ENCODE peak calls at places on chromosomes 2 and 18, in six cellular contexts. X is stimulated activated CD4-positive, alpha-beta T cell treated with anti-CD3 and anti-CD28 coated beads, TNF-alpha, amount 100 ng/mL, for 4 hours; J is Caki2; R is neural crest cell; U is EH; V is foreskin fibroblast. T is an unnamed sample.

GRCh38 chr2:168948621-168949212 is 47.6 kb downstream of the G6PC2 start:
- DNase-seq in X (no peak), U (peak), R (no peak), J (peak), V (peak), T (peak)

GRCh38 chr18:76398295-76398694 is 96.7 kb downstream of the ZNF516 start:
- DNase-seq in R (no peak), J (no peak), X (no peak), V (no peak), U (no peak), T (no peak)

GRCh38 chr2:20584637-20585321 is 66.1 kb downstream of the HS1BP3 start:
- DNase-seq in V (peak), R (no peak), X (no peak), U (peak), J (no peak), T (peak)

GRCh38 chr2:43634604-43635306 is 2.3 kb upstream of the PLEKHH2 start:
- DNase-seq in V (peak), U (peak), J (peak), X (no peak), R (no peak), T (no peak)

GRCh38 chr18:53944721-53945120 is 279.7 kb downstream of the MBD2 start:
- DNase-seq in J (no peak), V (no peak), X (no peak), R (no peak), U (no peak), T (no peak)

GRCh38 chr2:229376866-229377265 is 105.8 kb upstream of the PID1 start:
- DNase-seq in U (no peak), R (no peak), X (no peak), V (peak), J (peak), T (no peak)

GRCh38 chr2:170848587-170848986 is 31.9 kb downstream of the GAD1 start:
- DNase-seq in X (no peak), R (no peak), J (no peak), V (peak), U (peak), T (no peak)

GRCh38 chr18:73908323-73908722 is 239.3 kb downstream of the FBXO15 start:
- DNase-seq in X (no peak), U (peak), V (peak), J (peak), R (peak), T (peak)

GRCh38 chr2:46887028-46887885 is 28.3 kb downstream of the MCFD2 start:
- DNase-seq in U (peak), J (no peak), X (no peak), V (peak), R (no peak), T (no peak)

GRCh38 chr2:55961318-55961911 is 37.8 kb upstream of the EFEMP1 start:
- DNase-seq in R (no peak), X (no peak), V (peak), U (peak), J (peak), T (peak)

GRCh38 chr2:225512469-225512868 is 113.0 kb downstream of the NYAP2 start:
- DNase-seq in X (no peak), R (no peak), V (no peak), U (no peak), J (no peak), T (no peak)

GRCh38 chr2:229409751-229410181 is 138.7 kb upstream of the PID1 start:
- DNase-seq in V (peak), U (no peak), R (no peak), J (no peak), X (no peak), T (no peak)

GRCh38 chr2:11967946-11968465 is 221.6 kb downstream of the LPIN1 start:
- DNase-seq in U (peak), J (no peak), X (no peak), R (no peak), V (peak), T (no peak)

GRCh38 chr2:200305797-200306718 is at the start of gene SPATS2L:
- DNase-seq in U (peak), J (peak), R (peak), V (peak), X (peak), T (peak)

GRCh38 chr2:199136681-199137080 is 321.1 kb downstream of the SATB2 start:
- DNase-seq in R (no peak), J (peak), X (no peak), V (peak), U (peak), T (no peak)

GRCh38 chr2:62001431-62001830 is 96.0 kb downstream of the COMMD1 start:
- DNase-seq in R (no peak), U (no peak), X (no peak), V (no peak), J (no peak), T (no peak)

GRCh38 chr2:104412384-104412783 is 441.5 kb upstream of the POU3F3 start:
- DNase-seq in X (no peak), J (peak), R (peak), V (no peak), U (no peak), T (peak)

GRCh38 chr18:79588636-79589481 is 90.7 kb upstream of the CTDP1 start:
- DNase-seq in V (peak), X (no peak), R (no peak), J (no peak), U (peak), T (no peak)

GRCh38 chr2:121282800-121283382 is 2.1 kb downstream of the TFCP2L1 start:
- DNase-seq in R (no peak), X (no peak), U (no peak), J (no peak), V (no peak), T (no peak)

GRCh38 chr18:58579561-58580047 is 49.3 kb downstream of the ALPK2 start:
- DNase-seq in R (no peak), J (no peak), U (peak), X (no peak), V (peak), T (no peak)

GRCh38 chr2:129103922-129104878 is 785.5 kb upstream of the HS6ST1 start:
- DNase-seq in X (no peak), R (no peak), J (no peak), U (no peak), V (no peak), T (no peak)

GRCh38 chr18:23232331-23232730 is 97.0 kb downstream of the CABLES1 start:
- DNase-seq in R (no peak), X (no peak), J (no peak), V (no peak), U (no peak), T (no peak)

GRCh38 chr18:78754311-78755043 is 225.1 kb upstream of the SALL3 start:
- DNase-seq in X (no peak), J (no peak), V (no peak), R (no peak), U (no peak), T (no peak)

GRCh38 chr2:239393401-239393940 is 7.3 kb downstream of the HDAC4 start:
- DNase-seq in V (peak), X (no peak), R (no peak), U (peak), J (no peak), T (no peak)

GRCh38 chr2:127428057-127428814 is 10.0 kb downstream of the PROC start:
- DNase-seq in R (no peak), J (no peak), V (no peak), U (no peak), X (no peak), T (no peak)

GRCh38 chr18:8607776-8608682 is 1.2 kb upstream of the RAB12 start:
- DNase-seq in J (peak), R (no peak), X (no peak), U (peak), V (peak), T (no peak)

GRCh38 chr2:109380502-109381326 is 233.1 kb downstream of the SEPTIN10 start:
- DNase-seq in U (peak), J (no peak), V (peak), X (no peak), R (no peak), T (no peak)

GRCh38 chr2:215920244-215921100 is 92.9 kb downstream of the MREG start:
- DNase-seq in J (peak), U (peak), X (peak), V (peak), R (peak), T (peak)

GRCh38 chr2:33298233-33298632 is 178.2 kb upstream of the RASGRP3 start:
- DNase-seq in R (no peak), V (peak), U (peak), J (no peak), X (no peak), T (no peak)

GRCh38 chr2:211086049-211086448 is 529.6 kb downstream of the CPS1 start:
- DNase-seq in J (no peak), U (no peak), R (no peak), V (no peak), X (no peak), T (no peak)

GRCh38 chr2:23703583-23704385 is 223.1 kb downstream of the ATAD2B start:
- DNase-seq in U (no peak), V (no peak), R (no peak), X (no peak), J (no peak), T (no peak)

GRCh38 chr2:213016984-213017351 is 134.4 kb downstream of the IKZF2 start:
- DNase-seq in R (no peak), V (no peak), J (no peak), U (peak), X (no peak), T (no peak)

GRCh38 chr2:9769171-9770005 is 73.9 kb upstream of the TAF1B start:
- DNase-seq in J (no peak), V (no peak), R (no peak), U (no peak), X (peak), T (no peak)

GRCh38 chr2:38610851-38611801 is 8.4 kb upstream of the HNRNPLL start:
- DNase-seq in X (no peak), V (peak), U (peak), R (no peak), J (no peak), T (no peak)